ENCODE peak calls at places on chromosomes 6 and 20, in ten cellular contexts. B is mammary epithelial cell; P is spleen; Z is SJSA1; W is CD4-positive, alpha-beta T cell; K is substantia nigra; I is pancreas; F is A549; G is fibroblast of lung; J is esophagus squamous epithelium. X is an unnamed sample.

GRCh38 chr20:49310695-49311094 is 32.8 kb upstream of the ZNFX1 start:
- DNase-seq in B (peak), P (no peak), Z (no peak), W (no peak), K (no peak), I (no peak), F (no peak), G (no peak), J (no peak), X (no peak)

GRCh38 chr20:31473331-31474096 is 1.4 kb downstream of the DEFB124 start:
- DNase-seq in B (no peak), P (no peak), Z (no peak), W (no peak), K (no peak), I (no peak), F (no peak), G (no peak), J (no peak), X (no peak)

GRCh38 chr6:11773013-11773412 is 5.6 kb downstream of the ADTRP start:
- DNase-seq in B (no peak), P (no peak), Z (no peak), W (no peak), K (no peak), I (no peak), F (no peak), G (no peak), J (no peak), X (no peak)

GRCh38 chr6:111805511-111806181 is 67.6 kb downstream of the FYN start:
- DNase-seq in B (peak), P (no peak), Z (no peak), W (no peak), K (no peak), I (no peak), F (no peak), G (peak), J (no peak), X (no peak)

GRCh38 chr6:143337201-143337949 is 113.1 kb downstream of the ADAT2 start:
- DNase-seq in B (no peak), P (peak), Z (peak), W (peak), K (no peak), I (peak), F (no peak), G (no peak), J (no peak), X (no peak)

GRCh38 chr20:21500599-21500998 is 13.3 kb downstream of the NKX2-2 start:
- DNase-seq in B (no peak), P (no peak), Z (no peak), W (no peak), K (no peak), I (no peak), F (no peak), G (no peak), J (no peak), X (no peak)

GRCh38 chr6:88612631-88613030 is 350.8 kb downstream of the RNGTT start:
- DNase-seq in B (no peak), P (no peak), Z (no peak), W (no peak), K (no peak), I (no peak), F (no peak), G (no peak), J (no peak), X (no peak)

GRCh38 chr6:90219168-90219985 is 77.3 kb downstream of the BACH2 start:
- DNase-seq in B (no peak), P (no peak), Z (peak), W (no peak), K (peak), I (no peak), F (no peak), G (peak), J (no peak), X (no peak)

GRCh38 chr6:705047-705446 is 12.1 kb upstream of the EXOC2 start:
- DNase-seq in B (no peak), P (no peak), Z (no peak), W (no peak), K (no peak), I (no peak), F (no peak), G (no peak), J (no peak), X (no peak)

GRCh38 chr6:149012040-149012545 is 265.3 kb downstream of the UST start:
- DNase-seq in B (peak), P (no peak), Z (peak), W (no peak), K (no peak), I (no peak), F (peak), G (peak), J (no peak), X (no peak)

GRCh38 chr6:166903027-166903426 is 53.3 kb downstream of the RNASET2 start:
- DNase-seq in B (no peak), P (no peak), Z (no peak), W (no peak), K (no peak), I (no peak), F (no peak), G (no peak), J (no peak), X (no peak)

GRCh38 chr6:143673638-143674037 is 4.1 kb upstream of the PHACTR2 start:
- DNase-seq in B (peak), P (no peak), Z (peak), W (no peak), K (no peak), I (no peak), F (peak), G (no peak), J (no peak), X (no peak)

GRCh38 chr6:158713469-158713868 is 63.6 kb downstream of the SYTL3 start:
- DNase-seq in B (no peak), P (no peak), Z (no peak), W (no peak), K (no peak), I (no peak), F (no peak), G (no peak), J (no peak), X (no peak)

GRCh38 chr6:14922306-14922705 is 323.6 kb upstream of the JARID2 start:
- DNase-seq in B (no peak), P (no peak), Z (no peak), W (no peak), K (peak), I (no peak), F (no peak), G (no peak), J (no peak), X (no peak)

GRCh38 chr6:112511441-112511840 is 164.3 kb downstream of the RFPL4B start:
- DNase-seq in B (peak), P (no peak), Z (no peak), W (no peak), K (no peak), I (no peak), F (no peak), G (no peak), J (no peak), X (no peak)

GRCh38 chr6:130885392-130886192 is 58.4 kb downstream of the SMLR1 start:
- DNase-seq in B (peak), P (no peak), Z (peak), W (peak), K (peak), I (no peak), F (peak), G (peak), J (no peak), X (peak)

GRCh38 chr6:121647905-121648304 is 212.5 kb downstream of the GJA1 start:
- DNase-seq in B (peak), P (no peak), Z (no peak), W (no peak), K (no peak), I (no peak), F (no peak), G (peak), J (no peak), X (no peak)

GRCh38 chr6:43781572-43781928 is 11.5 kb downstream of the VEGFA start:
- DNase-seq in B (no peak), P (no peak), Z (no peak), W (no peak), K (no peak), I (no peak), F (no peak), G (no peak), J (no peak), X (no peak)

GRCh38 chr6:67666177-67666964 is 968.7 kb upstream of the ADGRB3 start:
- DNase-seq in B (no peak), P (no peak), Z (no peak), W (no peak), K (no peak), I (no peak), F (no peak), G (no peak), J (no peak), X (no peak)

GRCh38 chr6:30326446-30327231 is at the start of gene TRIM39:
- DNase-seq in B (peak), P (peak), Z (peak), W (peak), K (peak), I (peak), F (peak), G (peak), J (peak), X (peak)

GRCh38 chr6:152046118-152046517 is 238.6 kb downstream of the ESR1 start:
- DNase-seq in B (no peak), P (no peak), Z (no peak), W (no peak), K (no peak), I (no peak), F (no peak), G (no peak), J (no peak), X (no peak)

GRCh38 chr6:95543798-95544197 is 33.5 kb upstream of the MANEA start:
- DNase-seq in B (no peak), P (no peak), Z (no peak), W (no peak), K (no peak), I (no peak), F (no peak), G (no peak), J (no peak), X (no peak)

DNA sequence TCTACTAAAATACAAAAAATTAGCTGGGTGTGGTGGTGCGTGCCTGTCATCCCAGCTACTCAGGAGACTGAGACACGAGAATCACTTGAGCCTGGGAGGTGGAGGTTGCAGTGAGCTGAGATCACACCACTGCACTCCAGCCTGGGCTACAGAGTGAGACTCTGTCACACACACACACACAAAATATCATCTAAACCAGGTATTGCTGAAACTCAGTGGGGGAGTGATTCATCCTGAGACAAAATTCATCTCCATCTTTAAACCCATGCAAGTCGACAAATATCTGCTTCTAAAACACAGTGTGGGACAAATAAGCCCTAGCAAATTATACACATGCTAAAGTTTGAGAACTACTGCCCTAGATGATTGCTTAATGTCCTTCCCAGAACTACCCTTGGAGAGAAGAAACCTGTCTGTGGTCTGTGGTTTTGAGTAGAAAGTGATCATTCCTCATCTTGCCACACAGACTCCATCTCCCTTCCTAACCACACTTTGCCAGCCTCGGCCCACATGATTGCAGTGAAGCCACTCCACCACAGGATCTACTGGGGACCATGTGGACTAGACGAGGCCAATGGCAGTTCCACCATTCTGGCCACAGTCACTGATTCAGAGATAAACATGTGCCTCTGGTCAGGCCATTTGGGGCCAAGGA is 130.3 kb downstream of the OPRM1 start:
- DNase-seq in B (peak), P (no peak), Z (no peak), W (no peak), K (no peak), I (no peak), F (no peak), G (no peak), J (no peak), X (no peak)
- H3K27ac ChIP-seq in B (no peak), P (no peak), Z (no peak), W (no peak), K (no peak), I (no peak), F (no peak), G (no peak), J (no peak), X (no peak)

GRCh38 chr6:80142586-80142985 is 36.1 kb downstream of the BCKDHB start:
- DNase-seq in B (no peak), P (no peak), Z (no peak), W (no peak), K (no peak), I (no peak), F (no peak), G (peak), J (no peak), X (no peak)
- H3K27ac ChIP-seq in B (no peak), P (no peak), Z (no peak), W (no peak), K (no peak), I (no peak), F (no peak), G (no peak), J (peak), X (no peak)

GRCh38 chr6:13446371-13446770 is 41.0 kb downstream of the GFOD1 start:
- DNase-seq in B (no peak), P (no peak), Z (no peak), W (no peak), K (no peak), I (no peak), F (no peak), G (no peak), J (no peak), X (no peak)
- H3K27ac ChIP-seq in B (no peak), P (no peak), Z (no peak), W (no peak), K (no peak), I (no peak), F (no peak), G (no peak), J (peak), X (no peak)

GRCh38 chr6:17580518-17581048 is 19.5 kb upstream of the FAM8A1 start:
- DNase-seq in B (peak), P (peak), Z (no peak), W (no peak), K (no peak), I (peak), F (no peak), G (peak), J (no peak), X (peak)
- H3K27ac ChIP-seq in B (no peak), P (no peak), Z (no peak), W (no peak), K (no peak), I (no peak), F (peak), G (no peak), J (peak), X (no peak)

GRCh38 chr6:163250122-163250521 is 164.4 kb upstream of the QKI start:
- DNase-seq in B (no peak), P (no peak), Z (no peak), W (no peak), K (no peak), I (no peak), F (no peak), G (no peak), J (no peak), X (no peak)

GRCh38 chr6:163248051-163248450 is 166.5 kb upstream of the QKI start:
- DNase-seq in B (no peak), P (no peak), Z (no peak), W (no peak), K (peak), I (no peak), F (no peak), G (no peak), J (no peak), X (no peak)

GRCh38 chr6:163252132-163252729 is 162.3 kb upstream of the QKI start:
- DNase-seq in B (no peak), P (no peak), Z (no peak), W (no peak), K (peak), I (no peak), F (no peak), G (no peak), J (no peak), X (no peak)

GRCh38 chr6:163253556-163254213 is 160.8 kb upstream of the QKI start:
- DNase-seq in B (no peak), P (no peak), Z (no peak), W (no peak), K (peak), I (no peak), F (no peak), G (no peak), J (no peak), X (no peak)

GRCh38 chr6:163249651-163250101 is 164.8 kb upstream of the QKI start:
- DNase-seq in B (no peak), P (no peak), Z (peak), W (no peak), K (peak), I (no peak), F (no peak), G (no peak), J (no peak), X (peak)
- H3K27ac ChIP-seq in B (no peak), P (no peak), Z (peak), W (no peak), K (peak), I (no peak), F (no peak), G (no peak), J (no peak), X (peak)

GRCh38 chr6:129186988-129187387 is 304.1 kb downstream of the LAMA2 start:
- DNase-seq in B (peak), P (no peak), Z (no peak), W (no peak), K (no peak), I (no peak), F (no peak), G (peak), J (no peak), X (no peak)
- H3K27ac ChIP-seq in B (no peak), P (no peak), Z (peak), W (no peak), K (no peak), I (no peak), F (no peak), G (no peak), J (no peak), X (no peak)